ENCODE peak calls at places on chromosomes 5 and 9, in five cellular contexts. T is astrocyte of the spinal cord, R is GM20000, F is GM12865, Z is skeletal muscle cell. G is an unnamed sample.

GRCh38 chr9:124659099-124659659 is 111.9 kb downstream of the NR6A1 start:
- DNase-seq in T (peak; percentile 96), R (peak; percentile 62), F (peak; percentile 94), Z (peak; percentile 95), G (peak; percentile 15)

GRCh38 chr5:157167219-157167621 is 1.2 kb upstream of the GARIN3 start:
- DNase-seq in T (peak; percentile 11), R (no peak), F (peak; percentile 30), Z (no peak), G (peak; percentile 71)

GRCh38 chr5:122256388-122256787 is 55.6 kb upstream of the SNCAIP start:
- DNase-seq in T (no peak), R (no peak), F (no peak), Z (no peak), G (no peak)

GRCh38 chr5:120568716-120569115 is 104.6 kb downstream of the PRR16 start:
- DNase-seq in T (no peak), R (no peak), F (no peak), Z (no peak), G (no peak)

GRCh38 chr5:53944981-53945380 is 365.4 kb downstream of the ARL15 start:
- DNase-seq in T (no peak), R (no peak), F (no peak), Z (no peak), G (no peak)

GRCh38 chr9:90009447-90009846 is 404.6 kb downstream of the GADD45G start:
- DNase-seq in T (no peak), R (peak; percentile 36), F (peak; percentile 25), Z (no peak), G (no peak)

GRCh38 chr9:138023394-138024124 is 146.0 kb downstream of the CACNA1B start:
- DNase-seq in T (no peak), R (no peak), F (no peak), Z (no peak), G (no peak)

GRCh38 chr5:154260224-154260859 is 69.8 kb downstream of the GALNT10 start:
- DNase-seq in T (no peak), R (no peak), F (no peak), Z (no peak), G (no peak)

GRCh38 chr9:92954078-92954861 is 6.9 kb downstream of the FGD3 start:
- DNase-seq in T (peak; percentile 9), R (no peak), F (peak; percentile 82), Z (no peak), G (peak; percentile 65)

GRCh38 chr5:54412913-54413312 is 42.6 kb upstream of the HSPB3 start:
- DNase-seq in T (no peak), R (no peak), F (no peak), Z (no peak), G (no peak)

GRCh38 chr5:154038604-154039457 is at the start of the genes FAM114A2 and MFAP3:
- DNase-seq in T (peak; percentile 85), R (peak; percentile 88), F (peak; percentile 96), Z (peak; percentile 42), G (peak; percentile 95)

GRCh38 chr5:52922384-52922783 is 66.8 kb upstream of the ITGA2 start:
- DNase-seq in T (peak; percentile 79), R (no peak), F (no peak), Z (peak; percentile 95), G (no peak)

GRCh38 chr9:109182550-109182939 is 15.5 kb upstream of the FRRS1L start:
- DNase-seq in T (no peak), R (no peak), F (no peak), Z (no peak), G (no peak)